ENCODE peak calls at places on chromosome 3, in seven cellular contexts. U is aorta, W is PC-9, Z is heart left ventricle, C is body of pancreas, E is thoracic aorta, J is IMR-90. M is an unnamed sample.
A peak's percentile ranks its signal among the peaks of the same experiment; 100 is the strongest.

GRCh38 chr3:62149962-62150361 is 223.4 kb downstream of the FEZF2 start:
- DNase-seq in C (no peak), W (no peak), J (peak; percentile 77), E (no peak), U (no peak), Z (peak; percentile 29), M (peak; percentile 50)

GRCh38 chr3:156769661-156770654 is 56.2 kb upstream of the LEKR1 start:
- DNase-seq in E (no peak), Z (no peak), J (no peak), C (no peak), U (no peak), W (no peak), M (no peak)

GRCh38 chr3:70963412-70963811 is 620.1 kb downstream of the FOXP1 start:
- DNase-seq in Z (no peak), J (no peak), E (no peak), U (no peak), W (no peak), C (no peak), M (no peak)

GRCh38 chr3:183265713-183266417 is 12.8 kb downstream of the B3GNT5 start:
- DNase-seq in U (no peak), Z (no peak), E (no peak), W (peak; percentile 73), J (peak; percentile 81), C (peak; percentile 39), M (no peak)

GRCh38 chr3:66036586-66037061 is 2.1 kb downstream of the MAGI1 start:
- DNase-seq in Z (no peak), J (peak; percentile 50), C (peak; percentile 27), W (no peak), E (no peak), U (no peak), M (no peak)

GRCh38 chr3:61875073-61875472 is 313.7 kb downstream of the PTPRG start:
- DNase-seq in W (no peak), C (no peak), E (no peak), J (peak; percentile 62), Z (no peak), U (no peak), M (no peak)

GRCh38 chr3:126121074-126121473 is 37.1 kb upstream of the SLC41A3 start:
- DNase-seq in U (peak; percentile 17), E (no peak), J (no peak), C (no peak), W (no peak), Z (no peak), M (no peak)

GRCh38 chr3:14266361-14266760 is 87.7 kb downstream of the LSM3 start:
- DNase-seq in E (no peak), W (no peak), U (no peak), C (peak; percentile 41), J (peak; percentile 96), Z (peak; percentile 63), M (no peak)

GRCh38 chr3:172034786-172035685 is 4.3 kb upstream of the FNDC3B start:
- DNase-seq in C (peak; percentile 51), E (no peak), Z (no peak), U (no peak), J (peak; percentile 33), W (no peak), M (no peak)

GRCh38 chr3:133799794-133800585 is 5.6 kb upstream of the SRPRB start:
- DNase-seq in U (peak; percentile 60), C (peak; percentile 15), E (no peak), J (peak; percentile 47), Z (peak; percentile 39), W (no peak), M (peak; percentile 22)

GRCh38 chr3:12471228-12471627 is 13.1 kb upstream of the TSEN2 start:
- DNase-seq in E (no peak), U (no peak), W (peak; percentile 76), J (no peak), Z (no peak), C (no peak), M (no peak)

GRCh38 chr3:146421814-146422748 is 47.3 kb downstream of the PLSCR2 start:
- DNase-seq in J (peak; percentile 82), Z (no peak), W (no peak), E (no peak), U (no peak), C (no peak), M (no peak)

GRCh38 chr3:67384790-67385397 is 269.5 kb downstream of the SUCLG2 start:
- DNase-seq in J (peak; percentile 50), W (no peak), C (peak; percentile 32), E (no peak), Z (no peak), U (no peak), M (no peak)

GRCh38 chr3:177377166-177377565 is 179.9 kb upstream of the TBL1XR1 start:
- DNase-seq in U (no peak), C (no peak), W (peak; percentile 66), E (no peak), Z (no peak), J (no peak), M (no peak)

GRCh38 chr3:128343287-128344045 is 123.2 kb downstream of the DNAJB8 start:
- DNase-seq in W (peak; percentile 75), U (no peak), C (peak; percentile 80), J (peak; percentile 66), E (no peak), Z (peak; percentile 9), M (no peak)

GRCh38 chr3:48345946-48346572 is 12.6 kb upstream of the SPINK8 start:
- DNase-seq in W (no peak), J (no peak), C (no peak), E (no peak), U (no peak), Z (no peak), M (no peak)

GRCh38 chr3:8658326-8659212 is 14.0 kb upstream of the SSUH2 start:
- DNase-seq in E (peak; percentile 86), W (peak; percentile 96), Z (peak; percentile 95), C (peak; percentile 71), J (peak; percentile 21), U (peak; percentile 92), M (peak; percentile 5)

GRCh38 chr3:103873897-103874545 is 1439.2 kb downstream of the ZPLD1 start:
- DNase-seq in J (no peak), Z (no peak), U (no peak), E (no peak), C (no peak), W (no peak), M (no peak)

GRCh38 chr3:68088216-68088615 is 433.8 kb upstream of the SUCLG2 start:
- DNase-seq in Z (no peak), C (peak; percentile 46), U (no peak), J (no peak), E (no peak), W (no peak), M (no peak)

GRCh38 chr3:86234516-86235254 is 756.3 kb downstream of the VGLL3 start:
- DNase-seq in E (no peak), C (no peak), U (no peak), J (no peak), W (no peak), Z (no peak), M (no peak)

GRCh38 chr3:169454823-169455222 is 208.7 kb downstream of the MECOM start:
- DNase-seq in J (peak; percentile 59), Z (no peak), E (no peak), U (no peak), W (no peak), C (no peak), M (no peak)

GRCh38 chr3:138640537-138640936 is 32.0 kb downstream of the FAIM start:
- DNase-seq in J (no peak), E (no peak), C (no peak), W (no peak), Z (no peak), U (no peak), M (no peak)

GRCh38 chr3:138646008-138646407 is 37.4 kb downstream of the FAIM start:
- DNase-seq in Z (no peak), W (no peak), C (no peak), E (no peak), J (no peak), U (no peak), M (no peak)

GRCh38 chr3:138642226-138642926 is 33.8 kb downstream of the FAIM start:
- DNase-seq in E (no peak), C (no peak), W (no peak), Z (no peak), J (no peak), U (no peak), M (no peak)

GRCh38 chr3:138646527-138646926 is 38.0 kb downstream of the FAIM start:
- DNase-seq in E (no peak), W (no peak), Z (no peak), J (no peak), C (no peak), U (no peak), M (no peak)

GRCh38 chr3:138642927-138643253 is 34.3 kb downstream of the FAIM start:
- DNase-seq in E (no peak), W (no peak), C (no peak), J (no peak), U (no peak), Z (no peak), M (no peak)
- H3K4me3 ChIP-seq in E (no peak overlapping the region), W (no peak overlapping the region), C (no peak overlapping the region), J (no peak overlapping the region), U (no peak overlapping the region), Z (no peak overlapping the region), M (no peak overlapping the region)

GRCh38 chr3:130843441-130843840 is 50.4 kb upstream of the ATP2C1 start:
- DNase-seq in C (no peak), J (no peak), U (no peak), Z (peak; percentile 38), W (no peak), E (no peak), M (peak; percentile 86)
- H3K4me3 ChIP-seq in C (no peak overlapping the region), J (no peak overlapping the region), U (no peak overlapping the region), Z (no peak overlapping the region), W (no peak overlapping the region), E (no peak overlapping the region), M (no peak overlapping the region)

GRCh38 chr3:127262533-127262932 is 25.3 kb downstream of the PRR20G start:
- DNase-seq in C (no peak), W (no peak), Z (no peak), U (no peak), J (no peak), E (no peak), M (no peak)

GRCh38 chr3:127261925-127262324 is 25.9 kb downstream of the PRR20G start:
- DNase-seq in C (no peak), U (no peak), J (no peak), W (no peak), Z (no peak), E (no peak), M (no peak)

GRCh38 chr3:127264292-127264691 is 23.6 kb downstream of the PRR20G start:
- DNase-seq in W (no peak), C (no peak), J (peak; percentile 12), U (no peak), Z (no peak), E (no peak), M (no peak)

GRCh38 chr3:127263586-127264231 is 24.1 kb downstream of the PRR20G start:
- DNase-seq in J (no peak), U (no peak), E (no peak), W (no peak), C (no peak), Z (no peak), M (no peak)

DNA sequence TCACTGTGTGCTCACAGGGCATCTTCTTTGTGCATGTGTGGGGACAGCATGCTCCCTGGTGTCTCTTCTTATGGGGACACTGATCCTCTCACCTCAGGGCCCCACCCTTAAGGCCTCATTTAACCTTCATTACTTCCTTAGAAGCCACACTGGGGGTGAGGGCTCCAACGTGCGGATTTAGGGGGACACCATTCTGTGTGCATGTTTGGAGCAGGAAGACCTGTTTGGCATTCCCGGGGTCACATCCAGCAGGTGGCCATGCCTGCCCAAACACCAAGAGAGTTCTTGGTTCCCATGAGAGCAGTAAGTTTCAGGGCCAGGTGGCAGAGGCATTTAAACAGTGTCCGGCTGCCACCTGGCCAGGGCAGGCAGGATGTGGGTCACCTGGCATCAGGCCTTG is 24.8 kb downstream of the PRR20G start:
- DNase-seq in E (no peak), Z (no peak), W (no peak), J (no peak), C (no peak), U (no peak), M (no peak)
- H3K4me3 ChIP-seq in E (no peak overlapping the region), Z (no peak overlapping the region), W (no peak overlapping the region), J (no peak overlapping the region), C (no peak overlapping the region), U (no peak overlapping the region), M (no peak overlapping the region)

GRCh38 chr3:179452166-179452544 is 885 bp upstream of the GNB4 start:
- DNase-seq in E (no peak), Z (no peak), U (no peak), W (peak; percentile 7), J (peak; percentile 83), C (no peak), M (no peak)
- H3K4me3 ChIP-seq in E (peak overlapping the region; percentile 77), Z (peak overlapping the region; percentile 84), U (peak overlapping the region; percentile 97), W (peak overlapping the region; percentile 63), J (peak overlapping the region; percentile 81), C (no peak overlapping the region), M (peak overlapping the region; percentile 58)

M was measured in gastrocnemius medialis.